ENCODE peak calls at places on chromosomes 2 and 18, in ten cellular contexts. F is astrocyte; P is smooth muscle cell of the brain vasculature; A is HEK293T; X is heart left ventricle; I is fibroblast of the conjunctiva; K is stimulated activated CD4-positive, alpha-beta T cell treated with anti-CD3 and anti-CD28 coated beads, Interleukin-15, amount 100 ng/mL, for 24 hours; Q is NCI-H1930; H is NCI-H2081; S is HFF-Myc. E is an unnamed sample.

GRCh38 chr2:220795705-220796104 is 776.4 kb downstream of the EPHA4 start:
- DNase-seq in F (no peak), P (no peak), A (no peak), X (no peak), I (no peak), K (no peak), Q (no peak), H (no peak), S (no peak), E (no peak)

GRCh38 chr2:74502147-74502719 is 2.8 kb upstream of the LBX2 start:
- DNase-seq in F (no peak), P (no peak), A (peak), X (no peak), I (no peak), K (no peak), Q (no peak), H (no peak), S (no peak), E (no peak)

GRCh38 chr2:241692448-241692847 is 5.8 kb upstream of the DTYMK start:
- DNase-seq in F (peak), P (no peak), A (no peak), X (no peak), I (peak), K (no peak), Q (no peak), H (no peak), S (no peak), E (no peak)

GRCh38 chr2:222738759-222739292 is 67.4 kb downstream of the MOGAT1 start:
- DNase-seq in F (no peak), P (no peak), A (no peak), X (no peak), I (no peak), K (peak), Q (no peak), H (no peak), S (no peak), E (no peak)

GRCh38 chr18:62037012-62037742 is 144.4 kb upstream of the RNF152 start:
- DNase-seq in F (no peak), P (no peak), A (no peak), X (no peak), I (no peak), K (no peak), Q (no peak), H (no peak), S (no peak), E (no peak)

GRCh38 chr2:163407296-163407695 is 328.5 kb downstream of the FIGN start:
- DNase-seq in F (peak), P (peak), A (no peak), X (no peak), I (no peak), K (no peak), Q (no peak), H (no peak), S (no peak), E (no peak)

GRCh38 chr18:8858888-8859511 is 153.6 kb downstream of the MTCL1 start:
- DNase-seq in F (peak), P (peak), A (no peak), X (no peak), I (peak), K (no peak), Q (no peak), H (no peak), S (peak), E (no peak)

GRCh38 chr2:222900354-222900753 is 39.5 kb downstream of the ACSL3 start:
- DNase-seq in F (peak), P (peak), A (no peak), X (no peak), I (no peak), K (no peak), Q (no peak), H (no peak), S (no peak), E (no peak)

GRCh38 chr2:191065785-191066184 is 51.8 kb upstream of the STAT1 start:
- DNase-seq in F (no peak), P (no peak), A (no peak), X (no peak), I (no peak), K (no peak), Q (no peak), H (no peak), S (no peak), E (no peak)

GRCh38 chr2:160299540-160299939 is 99.5 kb upstream of the ITGB6 start:
- DNase-seq in F (peak), P (no peak), A (no peak), X (no peak), I (no peak), K (peak), Q (no peak), H (no peak), S (no peak), E (no peak)

GRCh38 chr2:197092431-197092830 is 165.9 kb upstream of the PGAP1 start:
- DNase-seq in F (peak), P (peak), A (no peak), X (peak), I (peak), K (no peak), Q (peak), H (no peak), S (no peak), E (no peak)

GRCh38 chr2:163213699-163214098 is 375.1 kb upstream of the KCNH7 start:
- DNase-seq in F (peak), P (no peak), A (no peak), X (no peak), I (no peak), K (no peak), Q (no peak), H (no peak), S (no peak), E (no peak)